ENCODE peak calls at places on chromosome 20, in nine cellular contexts. L is psoas muscle, M is fibroblast of lung, U is brain microvascular endothelial cell, Y is cardiac fibroblast, H is fibroblast of mammary gland, C is hepatocyte, F is mammary epithelial cell, V is AG09309. I is an unnamed sample.
A peak's percentile ranks its signal among the peaks of the same experiment; 100 is the strongest.

GRCh38 chr20:17504898-17505663 is 26.1 kb downstream of the BFSP1 start:
- DNase-seq in L (peak; percentile 68), M (peak; percentile 71), U (peak; percentile 39), Y (peak; percentile 62), H (peak; percentile 69), C (peak; percentile 74), F (peak; percentile 64), V (no peak), I (peak; percentile 16)

GRCh38 chr20:39706089-39706721 is 744.1 kb downstream of the DHX35 start:
- DNase-seq in L (no peak), M (no peak), U (no peak), Y (no peak), H (peak; percentile 71), C (peak; percentile 60), F (no peak), V (no peak), I (no peak)

GRCh38 chr20:32205502-32206382 is 1.8 kb downstream of the PLAGL2 start:
- DNase-seq in L (no peak), M (peak; percentile 38), U (no peak), Y (no peak), H (peak; percentile 24), C (peak; percentile 38), F (peak; percentile 38), V (no peak), I (no peak)

GRCh38 chr20:3364323-3365013 is 43.0 kb downstream of the DNAAF9 start:
- DNase-seq in L (no peak), M (no peak), U (no peak), Y (no peak), H (no peak), C (no peak), F (no peak), V (no peak), I (no peak)

GRCh38 chr20:51700809-51701285 is 67.3 kb downstream of the ATP9A start:
- DNase-seq in L (no peak), M (peak; percentile 63), U (peak; percentile 38), Y (peak; percentile 67), H (peak; percentile 59), C (peak; percentile 66), F (peak; percentile 27), V (no peak), I (peak; percentile 26)

GRCh38 chr20:38260378-38261053 is at the start of gene KIAA1755:
- DNase-seq in L (peak; percentile 69), M (no peak), U (no peak), Y (no peak), H (no peak), C (peak; percentile 38), F (no peak), V (no peak), I (no peak)

GRCh38 chr20:6595704-6596103 is 171.8 kb upstream of the BMP2 start:
- DNase-seq in L (no peak), M (peak; percentile 64), U (peak; percentile 32), Y (peak; percentile 85), H (peak; percentile 12), C (no peak), F (no peak), V (no peak), I (peak; percentile 72)

GRCh38 chr20:57167971-57168693 is 98.3 kb downstream of the BMP7 start:
- DNase-seq in L (no peak), M (peak; percentile 38), U (no peak), Y (no peak), H (no peak), C (peak; percentile 32), F (no peak), V (peak; percentile 5), I (no peak)

GRCh38 chr20:3010985-3011723 is 32.3 kb upstream of the GNRH2 start:
- DNase-seq in L (no peak), M (peak; percentile 18), U (peak; percentile 38), Y (peak; percentile 10), H (peak; percentile 37), C (no peak), F (peak; percentile 68), V (no peak), I (peak; percentile 76)

GRCh38 chr20:3102575-3103368 is 18.2 kb upstream of the AVP start:
- DNase-seq in L (no peak), M (no peak), U (no peak), Y (no peak), H (no peak), C (no peak), F (no peak), V (no peak), I (no peak)

GRCh38 chr20:2822073-2822472 is 5.9 kb downstream of the TMEM239 start:
- DNase-seq in L (no peak), M (no peak), U (no peak), Y (no peak), H (peak; percentile 51), C (no peak), F (no peak), V (no peak), I (peak; percentile 32)

GRCh38 chr20:18032977-18033892 is 24.5 kb downstream of the OVOL2 start:
- DNase-seq in L (no peak), M (no peak), U (no peak), Y (no peak), H (no peak), C (peak; percentile 71), F (peak; percentile 25), V (no peak), I (no peak)

GRCh38 chr20:20364747-20365558 is 3.0 kb upstream of the INSM1 start:
- DNase-seq in L (no peak), M (no peak), U (no peak), Y (no peak), H (no peak), C (no peak), F (no peak), V (no peak), I (no peak)

GRCh38 chr20:51979226-51979625 is 176.9 kb upstream of the SALL4 start:
- DNase-seq in L (no peak), M (no peak), U (peak; percentile 24), Y (peak; percentile 18), H (peak; percentile 35), C (no peak), F (no peak), V (no peak), I (no peak)

GRCh38 chr20:9225879-9226278 is 157.0 kb downstream of the PLCB4 start:
- DNase-seq in L (no peak), M (no peak), U (no peak), Y (no peak), H (no peak), C (no peak), F (no peak), V (no peak), I (no peak)

GRCh38 chr20:9218412-9219001 is 149.6 kb downstream of the PLCB4 start:
- DNase-seq in L (no peak), M (peak; percentile 52), U (peak; percentile 35), Y (peak; percentile 62), H (peak; percentile 88), C (no peak), F (no peak), V (peak; percentile 21), I (no peak)

GRCh38 chr20:9220874-9221547 is 152.1 kb downstream of the PLCB4 start:
- DNase-seq in L (no peak), M (peak; percentile 29), U (peak; percentile 75), Y (peak; percentile 64), H (peak; percentile 71), C (peak; percentile 9), F (no peak), V (peak; percentile 80), I (peak; percentile 55)

GRCh38 chr20:9228774-9229450 is 160.0 kb downstream of the PLCB4 start:
- DNase-seq in L (no peak), M (peak; percentile 8), U (no peak), Y (peak; percentile 27), H (no peak), C (no peak), F (no peak), V (no peak), I (no peak)

GRCh38 chr20:9223296-9223695 is 154.4 kb downstream of the PLCB4 start:
- DNase-seq in L (no peak), M (no peak), U (no peak), Y (no peak), H (no peak), C (no peak), F (no peak), V (no peak), I (no peak)
- TF ChIP-seq CTCF in L (no peak), M (no peak), U (no peak), Y (no peak), H (no peak), C (no peak), F (no peak), V (no peak), I (no peak)

GRCh38 chr20:60845146-60845545 is 406.9 kb upstream of the CDH4 start:
- DNase-seq in L (no peak), M (no peak), U (no peak), Y (no peak), H (peak; percentile 21), C (no peak), F (no peak), V (no peak), I (no peak)
- H3K4me3 ChIP-seq in L (no peak overlapping the region), M (no peak overlapping the region), U (no peak overlapping the region), Y (no peak overlapping the region), H (no peak overlapping the region), C (no peak overlapping the region), F (no peak overlapping the region), V (no peak overlapping the region), I (no peak overlapping the region)

DNA sequence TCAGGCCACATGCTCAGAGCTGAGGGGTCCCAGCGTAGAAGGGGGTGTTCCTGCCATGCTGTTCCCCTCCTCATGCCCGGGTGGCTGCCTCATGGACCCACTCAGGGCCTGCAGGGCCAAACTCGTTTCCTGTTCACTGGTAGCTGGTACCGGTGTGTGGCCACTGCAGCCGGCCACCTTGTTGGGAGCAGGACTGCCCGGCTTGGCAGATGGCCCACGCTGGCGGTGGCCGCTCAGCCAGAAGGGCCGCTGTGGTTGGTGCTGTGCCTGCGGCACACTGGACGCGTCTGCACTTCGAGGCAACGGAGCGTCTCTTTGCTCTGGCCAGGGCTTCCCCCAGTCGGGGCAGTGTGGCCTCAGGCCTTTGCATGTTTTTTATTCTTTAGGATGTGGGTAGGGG is 10.0 kb upstream of the COL20A1 start:
- DNase-seq in L (no peak), M (no peak), U (no peak), Y (no peak), H (no peak), C (no peak), F (no peak), V (no peak), I (no peak)
- TF ChIP-seq CTCF in L (no peak), M (no peak), U (no peak), Y (no peak), H (no peak), C (no peak), F (no peak), V (no peak), I (no peak)

DNA sequence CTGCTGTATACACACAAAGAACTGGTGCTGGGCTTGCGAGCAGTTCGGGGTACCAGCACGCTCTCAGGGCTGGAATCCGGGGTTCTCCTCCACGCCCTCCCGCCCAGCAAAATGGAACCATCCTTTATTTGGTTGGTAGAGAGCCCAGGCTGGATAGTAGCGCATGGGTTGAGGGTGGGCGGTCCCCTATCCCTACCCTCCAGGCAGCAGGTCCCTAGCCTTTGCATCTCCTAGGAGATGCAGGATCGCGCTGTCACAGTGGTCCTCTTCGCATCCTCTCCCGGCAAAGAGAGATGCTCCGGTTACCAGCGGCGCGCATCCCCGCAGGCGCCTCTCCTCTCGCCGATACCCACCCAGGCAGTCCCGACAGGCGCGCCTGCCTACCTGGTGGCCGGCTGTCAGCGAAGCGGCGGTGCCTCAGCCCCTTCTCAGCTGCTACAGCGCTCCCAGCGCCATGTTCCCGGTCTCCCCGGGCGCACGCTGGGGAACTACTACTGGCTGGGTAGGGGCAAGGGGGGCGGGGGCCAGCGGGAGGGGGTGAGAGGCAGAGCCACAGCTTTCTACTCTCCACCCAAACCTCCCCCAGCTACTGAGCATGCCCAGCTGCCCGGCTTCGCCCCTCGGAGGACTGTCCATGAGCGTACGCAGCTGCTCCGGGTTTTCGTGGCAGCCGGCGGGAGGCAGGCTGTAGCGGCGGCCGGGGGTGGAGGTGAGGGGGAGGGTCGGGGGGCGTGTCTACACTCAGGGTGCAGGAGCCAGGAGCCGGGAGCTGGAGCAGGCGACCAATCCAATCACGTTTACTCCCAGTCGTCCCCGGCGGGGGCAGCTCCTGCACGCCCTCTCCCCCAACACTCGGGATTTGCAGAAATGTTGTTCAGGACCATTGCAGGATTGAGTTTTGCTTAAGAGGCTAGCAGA is at the start of gene PAK5:
- DNase-seq in L (no peak), M (peak; percentile 46), U (peak; percentile 18), Y (peak; percentile 10), H (peak; percentile 7), C (peak; percentile 91), F (peak; percentile 49), V (no peak), I (peak; percentile 32)
- H3K4me3 ChIP-seq in L (no peak within 1 kb of the TSS), M (peak within 1 kb of the TSS; percentile 38), U (peak within 1 kb of the TSS; percentile 50), Y (no peak within 1 kb of the TSS), H (no peak within 1 kb of the TSS), C (peak within 1 kb of the TSS; percentile 60), F (peak within 1 kb of the TSS; percentile 63), V (no peak within 1 kb of the TSS), I (peak within 1 kb of the TSS; percentile 52)

I was measured in astrocyte of the cerebellum.